ENCODE peak calls at places on chromosomes 5 and 9, in six cellular contexts. One of them, this sample, is unnamed.

GRCh38 chr9:109422641-109423040 is 75.5 kb downstream of the PTPN3 start:
- DNase-seq in T-helper 1 cell: no peak
- DNase-seq in GM12892: no peak
- DNase-seq in NCI-H1436: no peak
- DNase-seq in EL: no peak
- DNase-seq in small intestine: no peak
- DNase-seq in this sample: no peak

GRCh38 chr9:81634915-81635516 is 54.3 kb downstream of the TLE1 start:
- DNase-seq in T-helper 1 cell: no peak
- DNase-seq in GM12892: no peak
- DNase-seq in NCI-H1436: no peak
- DNase-seq in EL: peak
- DNase-seq in small intestine: peak
- DNase-seq in this sample: no peak

GRCh38 chr9:87336407-87336806 is 161.3 kb upstream of the DAPK1 start:
- DNase-seq in T-helper 1 cell: no peak
- DNase-seq in GM12892: no peak
- DNase-seq in NCI-H1436: no peak
- DNase-seq in EL: peak
- DNase-seq in small intestine: no peak
- DNase-seq in this sample: no peak

GRCh38 chr9:96025995-96026572 is 150.6 kb downstream of the ERCC6L2 start:
- DNase-seq in T-helper 1 cell: peak
- DNase-seq in GM12892: peak
- DNase-seq in NCI-H1436: no peak
- DNase-seq in EL: no peak
- DNase-seq in small intestine: no peak
- DNase-seq in this sample: peak

GRCh38 chr9:86594724-86595123 is 240.5 kb upstream of the TUT7 start:
- DNase-seq in T-helper 1 cell: no peak
- DNase-seq in GM12892: no peak
- DNase-seq in NCI-H1436: no peak
- DNase-seq in EL: no peak
- DNase-seq in small intestine: no peak
- DNase-seq in this sample: peak

GRCh38 chr9:34653131-34653530 is 1.1 kb downstream of the IL11RA start:
- DNase-seq in T-helper 1 cell: no peak
- DNase-seq in GM12892: no peak
- DNase-seq in NCI-H1436: no peak
- DNase-seq in EL: no peak
- DNase-seq in small intestine: no peak
- DNase-seq in this sample: no peak

GRCh38 chr9:136666364-136667216 is 3.9 kb downstream of the EGFL7 start:
- DNase-seq in T-helper 1 cell: no peak
- DNase-seq in GM12892: no peak
- DNase-seq in NCI-H1436: no peak
- DNase-seq in EL: no peak
- DNase-seq in small intestine: no peak
- DNase-seq in this sample: peak

GRCh38 chr9:114184866-114185265 is 29.5 kb downstream of the COL27A1 start:
- DNase-seq in T-helper 1 cell: no peak
- DNase-seq in GM12892: no peak
- DNase-seq in NCI-H1436: no peak
- DNase-seq in EL: no peak
- DNase-seq in small intestine: no peak
- DNase-seq in this sample: no peak

GRCh38 chr5:150485770-150486401 is 22.0 kb upstream of the NDST1 start:
- DNase-seq in T-helper 1 cell: no peak
- DNase-seq in GM12892: peak
- DNase-seq in NCI-H1436: peak
- DNase-seq in EL: peak
- DNase-seq in small intestine: peak
- DNase-seq in this sample: peak

GRCh38 chr5:51194626-51195025 is 188.6 kb upstream of the ISL1 start:
- DNase-seq in T-helper 1 cell: no peak
- DNase-seq in GM12892: no peak
- DNase-seq in NCI-H1436: peak
- DNase-seq in EL: no peak
- DNase-seq in small intestine: no peak
- DNase-seq in this sample: no peak

GRCh38 chr9:31608413-31608812 is 776.0 kb upstream of the ACO1 start:
- DNase-seq in T-helper 1 cell: no peak
- DNase-seq in GM12892: no peak
- DNase-seq in NCI-H1436: no peak
- DNase-seq in EL: no peak
- DNase-seq in small intestine: no peak
- DNase-seq in this sample: peak

GRCh38 chr9:32389365-32389764 is 4.9 kb downstream of the ACO1 start:
- DNase-seq in T-helper 1 cell: no peak
- DNase-seq in GM12892: no peak
- DNase-seq in NCI-H1436: no peak
- DNase-seq in EL: no peak
- DNase-seq in small intestine: no peak
- DNase-seq in this sample: no peak

GRCh38 chr5:74200560-74200959 is 440.0 kb downstream of the ENC1 start:
- DNase-seq in T-helper 1 cell: no peak
- DNase-seq in GM12892: no peak
- DNase-seq in NCI-H1436: peak
- DNase-seq in EL: no peak
- DNase-seq in small intestine: no peak
- DNase-seq in this sample: no peak

GRCh38 chr9:124652203-124652992 is 118.7 kb downstream of the NR6A1 start:
- DNase-seq in T-helper 1 cell: no peak
- DNase-seq in GM12892: no peak
- DNase-seq in NCI-H1436: no peak
- DNase-seq in EL: peak
- DNase-seq in small intestine: peak
- DNase-seq in this sample: peak

GRCh38 chr5:31761877-31762276 is 122.9 kb downstream of the PDZD2 start:
- DNase-seq in T-helper 1 cell: no peak
- DNase-seq in GM12892: no peak
- DNase-seq in NCI-H1436: no peak
- DNase-seq in EL: no peak
- DNase-seq in small intestine: no peak
- DNase-seq in this sample: no peak

GRCh38 chr5:150658699-150659265 is 2.3 kb upstream of the MYOZ3 start:
- DNase-seq in T-helper 1 cell: no peak
- DNase-seq in GM12892: no peak
- DNase-seq in NCI-H1436: no peak
- DNase-seq in EL: no peak
- DNase-seq in small intestine: no peak
- DNase-seq in this sample: peak

GRCh38 chr5:9347541-9348295 is 198.2 kb downstream of the SEMA5A start:
- DNase-seq in T-helper 1 cell: no peak
- DNase-seq in GM12892: no peak
- DNase-seq in NCI-H1436: no peak
- DNase-seq in EL: no peak
- DNase-seq in small intestine: no peak
- DNase-seq in this sample: no peak

GRCh38 chr9:68947842-68948569 is 65.9 kb downstream of the PRKACG start:
- DNase-seq in T-helper 1 cell: peak
- DNase-seq in GM12892: no peak
- DNase-seq in NCI-H1436: no peak
- DNase-seq in EL: no peak
- DNase-seq in small intestine: no peak
- DNase-seq in this sample: no peak

GRCh38 chr5:2206244-2207108 is 323.8 kb upstream of the IRX4 start:
- DNase-seq in T-helper 1 cell: no peak
- DNase-seq in GM12892: no peak
- DNase-seq in NCI-H1436: no peak
- DNase-seq in EL: no peak
- DNase-seq in small intestine: no peak
- DNase-seq in this sample: no peak

GRCh38 chr9:17630531-17630949 is 51.7 kb downstream of the SH3GL2 start:
- DNase-seq in T-helper 1 cell: no peak
- DNase-seq in GM12892: no peak
- DNase-seq in NCI-H1436: no peak
- DNase-seq in EL: peak
- DNase-seq in small intestine: no peak
- DNase-seq in this sample: no peak

GRCh38 chr9:136720887-136721338 is 8.5 kb downstream of the DIPK1B start:
- DNase-seq in T-helper 1 cell: no peak
- DNase-seq in GM12892: no peak
- DNase-seq in NCI-H1436: no peak
- DNase-seq in EL: no peak
- DNase-seq in small intestine: no peak
- DNase-seq in this sample: no peak

GRCh38 chr5:124698774-124699173 is 47.7 kb downstream of the ZNF608 start:
- DNase-seq in T-helper 1 cell: no peak
- DNase-seq in GM12892: no peak
- DNase-seq in NCI-H1436: no peak
- DNase-seq in EL: peak
- DNase-seq in small intestine: no peak
- DNase-seq in this sample: peak

GRCh38 chr5:168346417-168346816 is 55.0 kb downstream of the WWC1 start:
- DNase-seq in T-helper 1 cell: no peak
- DNase-seq in GM12892: no peak
- DNase-seq in NCI-H1436: no peak
- DNase-seq in EL: no peak
- DNase-seq in small intestine: no peak
- DNase-seq in this sample: no peak

GRCh38 chr5:178115835-178116405 is 2.6 kb downstream of the N4BP3 start:
- DNase-seq in T-helper 1 cell: no peak
- DNase-seq in GM12892: no peak
- DNase-seq in NCI-H1436: no peak
- DNase-seq in EL: no peak
- DNase-seq in small intestine: no peak
- DNase-seq in this sample: peak

GRCh38 chr5:52801329-52801728 is 13.6 kb downstream of the ITGA1 start:
- DNase-seq in T-helper 1 cell: no peak
- DNase-seq in GM12892: no peak
- DNase-seq in NCI-H1436: no peak
- DNase-seq in EL: peak
- DNase-seq in small intestine: peak
- DNase-seq in this sample: peak

GRCh38 chr9:122370303-122370702 is 521 bp upstream of the PTGS1 start:
- DNase-seq in T-helper 1 cell: no peak
- DNase-seq in GM12892: no peak
- DNase-seq in NCI-H1436: no peak
- DNase-seq in EL: no peak
- DNase-seq in small intestine: no peak
- DNase-seq in this sample: no peak

GRCh38 chr5:42583322-42583721 is 160.1 kb downstream of the GHR start:
- DNase-seq in T-helper 1 cell: peak
- DNase-seq in GM12892: peak
- DNase-seq in NCI-H1436: no peak
- DNase-seq in EL: peak
- DNase-seq in small intestine: peak
- DNase-seq in this sample: peak

GRCh38 chr5:150605546-150605945 is 34.9 kb upstream of the SYNPO start:
- DNase-seq in T-helper 1 cell: no peak
- DNase-seq in GM12892: no peak
- DNase-seq in NCI-H1436: no peak
- DNase-seq in EL: no peak
- DNase-seq in small intestine: no peak
- DNase-seq in this sample: no peak

GRCh38 chr5:11139471-11139870 is 378.4 kb upstream of the DAP start:
- DNase-seq in T-helper 1 cell: no peak
- DNase-seq in GM12892: no peak
- DNase-seq in NCI-H1436: no peak
- DNase-seq in EL: no peak
- DNase-seq in small intestine: no peak
- DNase-seq in this sample: peak

GRCh38 chr9:86907346-86907745 is 40.0 kb downstream of the GAS1 start:
- DNase-seq in T-helper 1 cell: no peak
- DNase-seq in GM12892: no peak
- DNase-seq in NCI-H1436: no peak
- DNase-seq in EL: no peak
- DNase-seq in small intestine: no peak
- DNase-seq in this sample: no peak

GRCh38 chr9:100602302-100602930 is 24.5 kb downstream of the CAVIN4 start:
- DNase-seq in T-helper 1 cell: no peak
- DNase-seq in GM12892: no peak
- DNase-seq in NCI-H1436: peak
- DNase-seq in EL: peak
- DNase-seq in small intestine: peak
- DNase-seq in this sample: peak

GRCh38 chr9:107487521-107488399 is 1.8 kb downstream of the KLF4 start:
- DNase-seq in T-helper 1 cell: peak
- DNase-seq in GM12892: no peak
- DNase-seq in NCI-H1436: peak
- DNase-seq in EL: no peak
- DNase-seq in small intestine: peak
- DNase-seq in this sample: no peak

GRCh38 chr5:163943546-163943945 is 438.1 kb downstream of the MAT2B start:
- DNase-seq in T-helper 1 cell: no peak
- DNase-seq in GM12892: no peak
- DNase-seq in NCI-H1436: no peak
- DNase-seq in EL: no peak
- DNase-seq in small intestine: peak
- DNase-seq in this sample: no peak

GRCh38 chr5:170523129-170523497 is 19.3 kb downstream of the KCNIP1 start:
- DNase-seq in T-helper 1 cell: no peak
- DNase-seq in GM12892: no peak
- DNase-seq in NCI-H1436: no peak
- DNase-seq in EL: no peak
- DNase-seq in small intestine: no peak
- DNase-seq in this sample: no peak

This sample was measured in myocyte.